ENCODE peak calls at places on chromosomes 2 and 18, in five cellular contexts. S, V, Y, L and K are unnamed samples.

GRCh38 chr2:160205511-160205910 is 5.4 kb upstream of the ITGB6 start:
- DNase-seq in V (peak), L (peak), Y (peak), S (no peak), K (no peak)

GRCh38 chr2:102520009-102520408 is 47.0 kb downstream of the SLC9A4 start:
- DNase-seq in L (peak), S (peak), Y (no peak), V (peak), K (peak)

GRCh38 chr2:8059255-8059654 is 622.6 kb upstream of the ID2 start:
- DNase-seq in L (no peak), V (no peak), S (no peak), Y (no peak), K (no peak)

GRCh38 chr18:63850010-63850409 is 37.5 kb upstream of the SERPINB2 start:
- DNase-seq in V (no peak), Y (peak), S (peak), L (peak), K (no peak)

GRCh38 chr2:63029058-63029457 is 21.6 kb upstream of the OTX1 start:
- DNase-seq in L (no peak), S (no peak), V (peak), Y (no peak), K (no peak)

GRCh38 chr2:85589982-85590791 is 5.4 kb upstream of the RNF181 start:
- DNase-seq in Y (no peak), L (peak), V (peak), S (no peak), K (no peak)

GRCh38 chr2:220227272-220227920 is 600.0 kb downstream of the SLC4A3 start:
- DNase-seq in V (peak), S (no peak), Y (no peak), L (peak), K (no peak)

GRCh38 chr2:128309341-128310093 is 9.2 kb downstream of the HS6ST1 start:
- DNase-seq in S (no peak), Y (peak), V (no peak), L (no peak), K (no peak)

GRCh38 chr18:45549296-45549695 is 66.0 kb upstream of the SLC14A2 start:
- DNase-seq in L (no peak), Y (peak), S (no peak), V (no peak), K (no peak)

GRCh38 chr2:98118161-98118560 is 31.2 kb downstream of the VWA3B start:
- DNase-seq in S (no peak), Y (no peak), V (peak), L (peak), K (no peak)

GRCh38 chr2:95260028-95261023 is 13.9 kb upstream of the PROM2 start:
- DNase-seq in V (peak), L (no peak), Y (no peak), S (no peak), K (no peak)

GRCh38 chr2:203580846-203581245 is 45.7 kb upstream of the RAPH1 start:
- DNase-seq in L (no peak), S (no peak), V (no peak), Y (no peak), K (no peak)

GRCh38 chr2:89775885-89776284 is 1084.4 kb downstream of the RPIA start:
- DNase-seq in L (no peak), S (no peak), V (no peak), Y (no peak), K (no peak)

GRCh38 chr18:8253943-8254342 is 355.3 kb upstream of the RAB12 start:
- DNase-seq in Y (no peak), L (no peak), S (no peak), V (no peak), K (no peak)

GRCh38 chr2:39243469-39244123 is at the start of gene CDKL4:
- DNase-seq in S (peak), Y (no peak), V (no peak), L (peak), K (peak)

GRCh38 chr2:111202266-111203040 is 81.7 kb downstream of the BCL2L11 start:
- DNase-seq in L (no peak), V (peak), Y (no peak), S (no peak), K (no peak)

GRCh38 chr2:39512434-39512935 is 75.4 kb upstream of the MAP4K3 start:
- DNase-seq in Y (no peak), S (no peak), V (no peak), L (no peak), K (no peak)

GRCh38 chr2:130806370-130806769 is 30.3 kb upstream of the ARHGEF4 start:
- DNase-seq in V (no peak), S (no peak), Y (peak), L (no peak), K (no peak)

GRCh38 chr2:149800624-149801220 is 213.1 kb upstream of the MMADHC start:
- DNase-seq in Y (no peak), S (no peak), V (no peak), L (no peak), K (no peak)

GRCh38 chr2:196201229-196201998 is 30.0 kb upstream of the STK17B start:
- DNase-seq in S (no peak), V (no peak), Y (no peak), L (peak), K (no peak)

GRCh38 chr2:9771481-9772017 is 71.7 kb upstream of the TAF1B start:
- DNase-seq in S (no peak), Y (no peak), L (peak), V (peak), K (no peak)

GRCh38 chr2:37350034-37350433 is 5.6 kb downstream of the QPCT start:
- DNase-seq in V (no peak), L (no peak), S (no peak), Y (no peak), K (no peak)

GRCh38 chr18:77811510-77811909 is 561.9 kb downstream of the GALR1 start:
- DNase-seq in S (no peak), L (no peak), Y (no peak), V (no peak), K (no peak)

GRCh38 chr2:218569661-218570500 is 1.2 kb downstream of the CNOT9 start:
- DNase-seq in Y (no peak), S (no peak), V (peak), L (peak), K (no peak)

GRCh38 chr2:218566296-218566695 is 1.9 kb downstream of the USP37 start:
- DNase-seq in S (no peak), V (no peak), Y (no peak), L (no peak), K (no peak)

GRCh38 chr2:218569038-218569431 is 396 bp downstream of the CNOT9 start:
- DNase-seq in V (peak), S (peak), Y (peak), L (peak), K (peak)

GRCh38 chr2:218567797-218568189 is 358 bp downstream of the USP37 start:
- DNase-seq in V (no peak), Y (no peak), S (no peak), L (no peak), K (no peak)

GRCh38 chr2:218568190-218569037 is at the start of the genes CNOT9 and USP37:
- DNase-seq in V (peak), S (peak), Y (peak), L (peak), K (peak)
- TF ChIP-seq CTCF in V (no peak), S (no peak), Y (no peak), L (no peak), K (no peak)

DNA sequence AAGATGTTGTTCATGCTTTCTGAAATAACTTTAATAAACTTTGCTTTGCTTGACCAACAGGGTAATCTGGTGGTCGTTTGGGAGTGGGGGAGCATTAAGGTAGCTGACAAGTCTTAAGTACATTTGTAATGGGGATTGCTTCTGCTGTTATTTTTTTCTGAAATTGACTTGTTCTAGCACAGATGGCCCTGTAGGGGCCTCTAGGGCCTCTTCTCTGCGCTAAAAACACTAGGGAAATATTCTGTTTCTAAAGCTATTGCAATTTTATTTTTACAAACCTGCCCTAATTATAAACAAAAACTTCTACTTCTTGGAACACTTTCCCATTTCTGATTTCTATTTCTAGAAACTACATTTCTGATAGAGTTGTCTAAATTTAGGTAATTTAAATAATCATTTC is 191.3 kb upstream of the KCNJ3 start:
- DNase-seq in L (no peak), V (no peak), Y (no peak), S (no peak), K (peak)
- TF ChIP-seq CTCF in L (no peak), V (no peak), Y (no peak), S (no peak), K (no peak)

DNA sequence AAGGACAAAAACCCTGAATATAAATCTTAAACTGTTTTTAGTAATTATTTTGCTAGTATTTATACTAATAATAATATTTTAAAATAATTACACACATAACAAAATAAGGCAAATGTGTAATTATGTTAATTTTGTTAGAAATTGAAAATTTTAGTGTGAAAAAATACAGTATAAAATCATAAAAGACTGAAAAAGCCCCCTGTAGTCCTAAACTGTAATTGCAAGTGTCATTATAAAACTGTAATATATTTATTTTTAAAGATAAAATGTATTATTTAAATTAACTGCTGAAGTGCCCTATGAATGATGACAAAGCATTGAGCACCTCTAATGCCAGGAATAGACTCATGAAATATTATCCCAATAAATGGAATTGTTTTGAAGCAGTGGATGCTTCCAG is 1117.7 kb downstream of the CBLN2 start:
- DNase-seq in V (no peak), S (no peak), L (no peak), Y (no peak), K (no peak)
- TF ChIP-seq CTCF in V (no peak), S (no peak), L (no peak), Y (no peak), K (no peak)

DNA sequence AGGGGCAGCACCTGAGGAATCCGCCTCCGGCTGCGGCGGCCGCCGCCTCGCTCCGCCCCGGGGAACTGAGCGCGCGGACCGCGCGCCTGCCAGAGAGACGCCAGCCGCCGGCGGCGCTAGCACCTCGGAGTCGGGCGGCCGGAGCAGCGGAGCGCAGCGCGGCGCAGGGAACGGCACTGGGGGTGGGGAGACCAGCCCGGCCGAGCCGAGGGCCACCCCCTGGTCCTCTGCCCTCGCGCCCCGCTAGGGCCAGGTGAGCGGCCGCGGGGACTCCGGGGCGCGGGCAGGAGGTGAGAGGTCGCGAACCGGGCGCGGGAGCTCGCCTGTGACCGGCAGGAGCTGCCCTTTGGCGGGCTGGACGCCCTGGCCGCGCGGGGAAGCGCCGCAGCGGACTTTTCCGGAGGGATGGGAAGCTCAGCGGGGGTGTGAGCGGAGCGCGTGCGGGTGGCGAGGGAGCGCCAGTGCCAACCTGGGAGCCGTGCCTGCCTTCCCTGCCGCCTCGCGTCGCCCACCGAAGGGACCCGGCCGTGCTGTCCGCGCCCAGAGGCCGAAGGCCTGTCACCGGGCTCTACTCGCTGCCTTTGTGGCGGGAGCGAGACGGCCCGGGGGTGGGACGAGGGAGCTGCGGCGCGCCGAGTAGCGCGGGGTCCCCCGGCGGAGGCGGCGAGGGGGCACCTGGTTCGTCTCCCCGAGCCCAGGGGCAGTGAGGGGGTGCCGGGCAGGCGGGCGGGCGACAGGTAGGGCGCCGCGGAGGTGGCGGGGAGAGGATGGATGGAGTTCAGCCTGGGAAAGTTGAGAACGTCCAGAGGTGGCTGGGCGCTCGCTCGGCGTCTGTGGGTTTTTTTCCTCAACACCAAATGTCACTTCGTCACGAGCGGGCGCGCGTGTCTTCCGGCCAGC is at the start of gene GREB1L:
- DNase-seq in V (peak), L (peak), S (peak), Y (no peak), K (peak)
- TF ChIP-seq CTCF in V (peak), L (no peak), S (no peak), Y (no peak), K (no peak)

GRCh38 chr18:66695281-66695680 is 91.4 kb upstream of the CDH19 start:
- DNase-seq in V (no peak), S (no peak), L (no peak), Y (no peak), K (no peak)
- TF ChIP-seq CTCF in V (no peak), S (no peak), L (no peak), Y (no peak), K (no peak)